ENCODE peak calls at places on chromosome 10, in eight cellular contexts. L is activated naive CD8-positive, alpha-beta T cell treated with anti-CD3 and anti-CD28 coated beads, Interleukin-2, amount 50 U/mL, for 24 hours; A is natural killer cell treated with Interleukin-12 subunit alpha and Interleukin-12 subunit beta and Interleukin-15 and Interleukin-18, amount 100 ng/mL, for 72 hours; P is EH; N is heart left ventricle; Y is coronary artery; H is IMR-90; J is stimulated activated CD8-positive, alpha-beta memory T cell treated with anti-CD3 and anti-CD28 coated beads, Interleukin-7, amount 100 ng/mL, for 1 hour. V is an unnamed sample.

GRCh38 chr10:121539757-121540156 is 58.5 kb downstream of the FGFR2 start:
- DNase-seq in L (no peak), A (no peak), P (no peak), N (no peak), Y (no peak), H (no peak), J (no peak), V (no peak)

GRCh38 chr10:126842836-126843235 is 62.4 kb upstream of the DOCK1 start:
- DNase-seq in L (no peak), A (no peak), P (no peak), N (no peak), Y (no peak), H (no peak), J (no peak), V (no peak)

GRCh38 chr10:35487336-35488034 is 117.7 kb upstream of the GJD4 start:
- DNase-seq in L (no peak), A (no peak), P (no peak), N (no peak), Y (no peak), H (peak), J (no peak), V (no peak)

GRCh38 chr10:103793920-103794883 is 61.2 kb downstream of the SH3PXD2A start:
- DNase-seq in L (no peak), A (no peak), P (no peak), N (no peak), Y (no peak), H (no peak), J (no peak), V (no peak)

GRCh38 chr10:12749760-12750478 is 251.6 kb downstream of the CCDC3 start:
- DNase-seq in L (no peak), A (no peak), P (no peak), N (no peak), Y (no peak), H (no peak), J (no peak), V (peak)

GRCh38 chr10:22611425-22612111 is 102.8 kb downstream of the PIP4K2A start:
- DNase-seq in L (no peak), A (peak), P (no peak), N (no peak), Y (no peak), H (no peak), J (no peak), V (no peak)

GRCh38 chr10:119406888-119407777 is 135.4 kb downstream of the RGS10 start:
- DNase-seq in L (no peak), A (no peak), P (no peak), N (no peak), Y (no peak), H (no peak), J (no peak), V (no peak)

GRCh38 chr10:125165584-125166340 is 5.4 kb upstream of the CTBP2 start:
- DNase-seq in L (no peak), A (no peak), P (no peak), N (no peak), Y (peak), H (no peak), J (no peak), V (no peak)

GRCh38 chr10:12181065-12181775 is 14.5 kb downstream of the NUDT5 start:
- DNase-seq in L (peak), A (peak), P (no peak), N (no peak), Y (no peak), H (no peak), J (peak), V (no peak)

GRCh38 chr10:90193240-90193985 is 492.0 kb downstream of the KIF20B start:
- DNase-seq in L (no peak), A (no peak), P (peak), N (no peak), Y (no peak), H (peak), J (no peak), V (no peak)

GRCh38 chr10:131554821-131555220 is 243.3 kb upstream of the TCERG1L start:
- DNase-seq in L (no peak), A (peak), P (no peak), N (no peak), Y (no peak), H (no peak), J (no peak), V (no peak)

V was measured in gastrocnemius medialis.